ENCODE peak calls at places on chromosomes 1 and 21, in eight cellular contexts. E is OCI-LY7; N is H9; O is CD4-positive, CD25-positive, alpha-beta regulatory T cell; S is stimulated activated CD8-positive, alpha-beta memory T cell treated with anti-CD3 and anti-CD28 coated beads, Interleukin-15, amount 100 ng/mL, for 1 hour; D is neural crest cell; L is HFF-Myc; V is GM12865. Z is an unnamed sample.

GRCh38 chr1:92910081-92910480 is 51.2 kb downstream of the DIPK1A start:
- DNase-seq in E (no peak), N (no peak), O (no peak), S (no peak), D (no peak), L (no peak), V (no peak), Z (no peak)

GRCh38 chr1:50308883-50309282 is 114.4 kb downstream of the DMRTA2 start:
- DNase-seq in E (peak), N (peak), O (no peak), S (no peak), D (peak), L (peak), V (peak), Z (no peak)

GRCh38 chr1:17845583-17845982 is 90.5 kb downstream of the ACTL8 start:
- DNase-seq in E (no peak), N (no peak), O (no peak), S (no peak), D (no peak), L (no peak), V (no peak), Z (no peak)

GRCh38 chr21:32253215-32253641 is 25.6 kb downstream of the MIS18A start:
- DNase-seq in E (no peak), N (no peak), O (no peak), S (no peak), D (no peak), L (no peak), V (no peak), Z (no peak)

GRCh38 chr1:150973826-150974579 is 632 bp downstream of the CERS2 start:
- DNase-seq in E (peak), N (peak), O (peak), S (peak), D (no peak), L (no peak), V (peak), Z (no peak)

GRCh38 chr1:66271216-66271903 is 262.6 kb upstream of the SGIP1 start:
- DNase-seq in E (peak), N (peak), O (peak), S (no peak), D (peak), L (peak), V (peak), Z (peak)

GRCh38 chr1:54464477-54465146 is 58.4 kb upstream of the SSBP3 start:
- DNase-seq in E (peak), N (peak), O (no peak), S (no peak), D (no peak), L (no peak), V (peak), Z (no peak)

GRCh38 chr1:65165269-65166002 is 17.4 kb downstream of the AK4 start:
- DNase-seq in E (peak), N (peak), O (no peak), S (no peak), D (no peak), L (no peak), V (peak), Z (no peak)

GRCh38 chr1:31703431-31704260 is at the start of gene COL16A1:
- DNase-seq in E (no peak), N (peak), O (no peak), S (no peak), D (no peak), L (no peak), V (no peak), Z (peak)

Z was measured in thoracic aorta.